ENCODE peak calls at places on chromosomes 16 and 17, in five cellular contexts. One of them, this sample, is unnamed.

GRCh38 chr17:62869885-62870580 is 61.9 kb upstream of the MARCHF10 start:
- DNase-seq in frontal cortex: peak; percentile 42
- DNase-seq in NCI-H345: peak; percentile 82
- DNase-seq in B cell: no peak
- DNase-seq in choroid plexus epithelial cell: peak; percentile 89
- DNase-seq in this sample: peak; percentile 84

GRCh38 chr16:58123896-58124600 is 5.1 kb downstream of the CFAP20 start:
- DNase-seq in NCI-H345: no peak
- DNase-seq in B cell: no peak
- DNase-seq in frontal cortex: no peak
- DNase-seq in choroid plexus epithelial cell: no peak
- DNase-seq in this sample: no peak

GRCh38 chr17:2057130-2057713 is 2.3 kb downstream of the HIC1 start:
- DNase-seq in B cell: peak; percentile 50
- DNase-seq in NCI-H345: no peak
- DNase-seq in choroid plexus epithelial cell: peak; percentile 57
- DNase-seq in frontal cortex: no peak
- DNase-seq in this sample: no peak

GRCh38 chr17:57090560-57091185 is 5.6 kb downstream of the AKAP1 start:
- DNase-seq in B cell: no peak
- DNase-seq in NCI-H345: no peak
- DNase-seq in frontal cortex: no peak
- DNase-seq in choroid plexus epithelial cell: no peak
- DNase-seq in this sample: no peak

GRCh38 chr17:71869833-71870545 is 250.8 kb upstream of the SOX9 start:
- DNase-seq in frontal cortex: no peak
- DNase-seq in NCI-H345: no peak
- DNase-seq in choroid plexus epithelial cell: no peak
- DNase-seq in B cell: no peak
- DNase-seq in this sample: no peak

GRCh38 chr16:676565-677297 is 1.3 kb downstream of the RHBDL1 start:
- DNase-seq in NCI-H345: peak; percentile 93
- DNase-seq in choroid plexus epithelial cell: no peak
- DNase-seq in frontal cortex: no peak
- DNase-seq in B cell: no peak
- DNase-seq in this sample: no peak

GRCh38 chr16:88638323-88639230 is at the start of gene IL17C:
- DNase-seq in choroid plexus epithelial cell: no peak
- DNase-seq in frontal cortex: no peak
- DNase-seq in B cell: peak; percentile 76
- DNase-seq in NCI-H345: peak; percentile 69
- DNase-seq in this sample: no peak

GRCh38 chr17:47701603-47702002 is 7.6 kb downstream of the TBKBP1 start:
- DNase-seq in choroid plexus epithelial cell: no peak
- DNase-seq in frontal cortex: no peak
- DNase-seq in NCI-H345: no peak
- DNase-seq in B cell: no peak
- DNase-seq in this sample: no peak

GRCh38 chr16:85720319-85720637 is 30.6 kb downstream of the C16orf74 start:
- DNase-seq in NCI-H345: no peak
- DNase-seq in B cell: no peak
- DNase-seq in frontal cortex: no peak
- DNase-seq in choroid plexus epithelial cell: no peak
- DNase-seq in this sample: no peak

GRCh38 chr16:46691720-46692119 is 2.3 kb downstream of the ORC6 start:
- DNase-seq in frontal cortex: no peak
- DNase-seq in B cell: no peak
- DNase-seq in NCI-H345: no peak
- DNase-seq in choroid plexus epithelial cell: peak; percentile 67
- DNase-seq in this sample: peak; percentile 36

GRCh38 chr17:47404875-47405274 is 81.1 kb downstream of the EFCAB13 start:
- DNase-seq in choroid plexus epithelial cell: no peak
- DNase-seq in B cell: no peak
- DNase-seq in NCI-H345: no peak
- DNase-seq in frontal cortex: no peak
- DNase-seq in this sample: no peak

GRCh38 chr17:42277342-42277712 is 1.1 kb upstream of the STAT5B start:
- DNase-seq in choroid plexus epithelial cell: no peak
- DNase-seq in frontal cortex: no peak
- DNase-seq in NCI-H345: no peak
- DNase-seq in B cell: no peak
- DNase-seq in this sample: no peak

GRCh38 chr16:15440852-15441251 is 6.5 kb downstream of the BMERB1 start:
- DNase-seq in B cell: no peak
- DNase-seq in frontal cortex: no peak
- DNase-seq in choroid plexus epithelial cell: peak; percentile 84
- DNase-seq in NCI-H345: no peak
- DNase-seq in this sample: peak; percentile 54

GRCh38 chr16:17633146-17633966 is 162.6 kb upstream of the XYLT1 start:
- DNase-seq in frontal cortex: no peak
- DNase-seq in NCI-H345: no peak
- DNase-seq in B cell: no peak
- DNase-seq in choroid plexus epithelial cell: no peak
- DNase-seq in this sample: no peak

GRCh38 chr17:30160419-30161172 is 44.0 kb downstream of the NSRP1 start:
- DNase-seq in frontal cortex: no peak
- DNase-seq in choroid plexus epithelial cell: no peak
- DNase-seq in B cell: no peak
- DNase-seq in NCI-H345: no peak
- DNase-seq in this sample: no peak

GRCh38 chr17:78032166-78032565 is 73.7 kb downstream of the TNRC6C start:
- DNase-seq in frontal cortex: no peak
- DNase-seq in B cell: no peak
- DNase-seq in choroid plexus epithelial cell: peak; percentile 58
- DNase-seq in NCI-H345: no peak
- DNase-seq in this sample: peak; percentile 29

GRCh38 chr16:592518-593306 is 2.8 kb downstream of the RAB40C start:
- DNase-seq in B cell: no peak
- DNase-seq in choroid plexus epithelial cell: peak; percentile 83
- DNase-seq in frontal cortex: peak; percentile 54
- DNase-seq in NCI-H345: peak; percentile 85
- DNase-seq in this sample: no peak

GRCh38 chr16:84925092-84925772 is 86.1 kb downstream of the ZDHHC7 start:
- DNase-seq in choroid plexus epithelial cell: peak; percentile 43
- DNase-seq in frontal cortex: no peak
- DNase-seq in NCI-H345: peak; percentile 7
- DNase-seq in B cell: peak; percentile 71
- DNase-seq in this sample: no peak

GRCh38 chr17:19260958-19261357 is 23.8 kb downstream of the EPN2 start:
- DNase-seq in frontal cortex: no peak
- DNase-seq in choroid plexus epithelial cell: peak; percentile 21
- DNase-seq in B cell: no peak
- DNase-seq in NCI-H345: peak; percentile 73
- DNase-seq in this sample: no peak

GRCh38 chr17:9860851-9861250 is 35.1 kb downstream of the GLP2R start:
- DNase-seq in B cell: no peak
- DNase-seq in NCI-H345: no peak
- DNase-seq in choroid plexus epithelial cell: no peak
- DNase-seq in frontal cortex: no peak
- DNase-seq in this sample: no peak

GRCh38 chr17:77830816-77831490 is 127.5 kb upstream of the TNRC6C start:
- DNase-seq in B cell: no peak
- DNase-seq in choroid plexus epithelial cell: no peak
- DNase-seq in frontal cortex: no peak
- DNase-seq in NCI-H345: no peak
- DNase-seq in this sample: no peak

GRCh38 chr16:80976946-80977345 is 29.7 kb downstream of the CMC2 start:
- DNase-seq in frontal cortex: no peak
- DNase-seq in NCI-H345: no peak
- DNase-seq in choroid plexus epithelial cell: no peak
- DNase-seq in B cell: no peak
- DNase-seq in this sample: no peak

GRCh38 chr16:50667497-50668367 is 13.4 kb downstream of the SNX20 start:
- DNase-seq in frontal cortex: no peak
- DNase-seq in B cell: no peak
- DNase-seq in choroid plexus epithelial cell: no peak
- DNase-seq in NCI-H345: no peak
- DNase-seq in this sample: no peak

GRCh38 chr17:5241861-5242671 is 7.4 kb upstream of the SCIMP start:
- DNase-seq in B cell: peak; percentile 63
- DNase-seq in frontal cortex: no peak
- DNase-seq in NCI-H345: no peak
- DNase-seq in choroid plexus epithelial cell: no peak
- DNase-seq in this sample: no peak

GRCh38 chr16:30757316-30757715 is 4.5 kb downstream of the CFAP119 start:
- DNase-seq in choroid plexus epithelial cell: no peak
- DNase-seq in NCI-H345: no peak
- DNase-seq in B cell: no peak
- DNase-seq in frontal cortex: no peak
- DNase-seq in this sample: no peak

GRCh38 chr17:62627904-62628603 is 584 bp downstream of the MRC2 start:
- DNase-seq in B cell: no peak
- DNase-seq in frontal cortex: peak; percentile 52
- DNase-seq in NCI-H345: no peak
- DNase-seq in choroid plexus epithelial cell: peak; percentile 78
- DNase-seq in this sample: peak; percentile 82

GRCh38 chr17:56912105-56912999 is 1.5 kb downstream of the TRIM25 start:
- DNase-seq in B cell: no peak
- DNase-seq in choroid plexus epithelial cell: peak; percentile 9
- DNase-seq in NCI-H345: no peak
- DNase-seq in frontal cortex: no peak
- DNase-seq in this sample: no peak

GRCh38 chr17:40561871-40562611 is 3.2 kb downstream of the CCR7 start:
- DNase-seq in NCI-H345: no peak
- DNase-seq in frontal cortex: no peak
- DNase-seq in B cell: no peak
- DNase-seq in choroid plexus epithelial cell: no peak
- DNase-seq in this sample: no peak

GRCh38 chr16:9042533-9042932 is 48.9 kb upstream of the HAPSTR1 start:
- DNase-seq in B cell: no peak
- DNase-seq in frontal cortex: no peak
- DNase-seq in choroid plexus epithelial cell: no peak
- DNase-seq in NCI-H345: no peak
- DNase-seq in this sample: no peak

GRCh38 chr17:5516060-5516792 is 29.9 kb downstream of the MIS12 start:
- DNase-seq in NCI-H345: no peak
- DNase-seq in choroid plexus epithelial cell: peak; percentile 98
- DNase-seq in frontal cortex: no peak
- DNase-seq in B cell: no peak
- DNase-seq in this sample: peak; percentile 97

GRCh38 chr17:41812176-41813038 is at the start of gene FKBP10:
- DNase-seq in NCI-H345: peak; percentile 76
- DNase-seq in B cell: peak; percentile 66
- DNase-seq in frontal cortex: peak; percentile 74
- DNase-seq in choroid plexus epithelial cell: peak; percentile 88
- DNase-seq in this sample: peak; percentile 95

GRCh38 chr17:81237591-81238489 is 1.0 kb downstream of the TEPSIN start:
- DNase-seq in choroid plexus epithelial cell: no peak
- DNase-seq in B cell: no peak
- DNase-seq in NCI-H345: peak; percentile 71
- DNase-seq in frontal cortex: no peak
- DNase-seq in this sample: no peak

GRCh38 chr17:71975998-71976649 is 144.7 kb upstream of the SOX9 start:
- DNase-seq in NCI-H345: no peak
- DNase-seq in B cell: no peak
- DNase-seq in choroid plexus epithelial cell: peak; percentile 95
- DNase-seq in frontal cortex: peak; percentile 58
- DNase-seq in this sample: peak; percentile 96

GRCh38 chr17:74361613-74362391 is at the start of gene BTBD17:
- DNase-seq in choroid plexus epithelial cell: peak; percentile 51
- DNase-seq in NCI-H345: peak; percentile 94
- DNase-seq in B cell: no peak
- DNase-seq in frontal cortex: peak; percentile 80
- DNase-seq in this sample: no peak

GRCh38 chr17:49508061-49508865 is 13.2 kb downstream of the NGFR start:
- DNase-seq in NCI-H345: peak; percentile 47
- DNase-seq in frontal cortex: no peak
- DNase-seq in choroid plexus epithelial cell: no peak
- DNase-seq in B cell: no peak
- DNase-seq in this sample: no peak

GRCh38 chr17:43854498-43854897 is 7.5 kb downstream of the CD300LG start:
- DNase-seq in B cell: no peak
- DNase-seq in NCI-H345: no peak
- DNase-seq in choroid plexus epithelial cell: no peak
- DNase-seq in frontal cortex: no peak
- DNase-seq in this sample: no peak

GRCh38 chr16:75265911-75266701 is 14.7 kb upstream of the BCAR1 start:
- DNase-seq in B cell: peak; percentile 70
- DNase-seq in frontal cortex: peak; percentile 93
- DNase-seq in NCI-H345: no peak
- DNase-seq in choroid plexus epithelial cell: peak; percentile 58
- DNase-seq in this sample: peak; percentile 51

GRCh38 chr17:71011389-71011788 is 842.1 kb downstream of the KCNJ2 start:
- DNase-seq in B cell: no peak
- DNase-seq in frontal cortex: no peak
- DNase-seq in choroid plexus epithelial cell: peak; percentile 17
- DNase-seq in NCI-H345: peak; percentile 12
- DNase-seq in this sample: no peak

GRCh38 chr17:57864273-57864672 is 14.4 kb upstream of the MRPS23 start:
- DNase-seq in B cell: no peak
- DNase-seq in frontal cortex: peak; percentile 14
- DNase-seq in NCI-H345: no peak
- DNase-seq in choroid plexus epithelial cell: no peak
- DNase-seq in this sample: no peak

GRCh38 chr16:80824623-80825364 is 20.4 kb upstream of the CDYL2 start:
- DNase-seq in B cell: peak; percentile 35
- DNase-seq in frontal cortex: no peak
- DNase-seq in choroid plexus epithelial cell: peak; percentile 89
- DNase-seq in NCI-H345: peak; percentile 14
- DNase-seq in this sample: peak; percentile 80